ENCODE peak calls at places on chromosomes 7 and 10, in nine cellular contexts. Y is DMS53, S is naive B cell, W is HFF-Myc, G is tibial artery, M is T-helper 1 cell, U is endothelial cell, E is Kasumi-1, B is H54. H is an unnamed sample.
A peak's percentile ranks its signal among the peaks of the same experiment; 100 is the strongest.

GRCh38 chr10:5592070-5592469 is 67.3 kb downstream of the CALML3 start:
- DNase-seq in Y (no peak), S (no peak), W (no peak), G (peak; percentile 54), M (no peak), U (no peak), E (no peak), B (no peak), H (no peak)

GRCh38 chr7:121273467-121274167 is 55.2 kb upstream of the WNT16 start:
- DNase-seq in Y (no peak), S (no peak), W (no peak), G (no peak), M (no peak), U (no peak), E (no peak), B (no peak), H (no peak)

GRCh38 chr7:25517906-25518305 is 289.6 kb upstream of the NPVF start:
- DNase-seq in Y (no peak), S (no peak), W (no peak), G (no peak), M (no peak), U (no peak), E (no peak), B (no peak), H (no peak)

GRCh38 chr7:1404881-1405548 is 54.3 kb downstream of the MICALL2 start:
- DNase-seq in Y (peak; percentile 33), S (no peak), W (no peak), G (no peak), M (no peak), U (no peak), E (no peak), B (no peak), H (no peak)

GRCh38 chr7:66609176-66609575 is 19.5 kb upstream of the KCTD7 start:
- DNase-seq in Y (peak; percentile 38), S (no peak), W (no peak), G (no peak), M (no peak), U (no peak), E (no peak), B (no peak), H (no peak)

GRCh38 chr10:79126351-79126750 is 57.6 kb downstream of the ZMIZ1 start:
- DNase-seq in Y (no peak), S (no peak), W (no peak), G (no peak), M (no peak), U (no peak), E (no peak), B (no peak), H (no peak)

GRCh38 chr7:2060701-2061100 is 172.0 kb downstream of the MAD1L1 start:
- DNase-seq in Y (no peak), S (no peak), W (no peak), G (no peak), M (no peak), U (no peak), E (no peak), B (no peak), H (no peak)

GRCh38 chr10:88728107-88728763 is 22.2 kb downstream of the LIPK start:
- DNase-seq in Y (peak; percentile 54), S (no peak), W (no peak), G (no peak), M (no peak), U (peak; percentile 78), E (no peak), B (peak; percentile 55), H (no peak)

GRCh38 chr10:60978287-60979115 is 34.5 kb upstream of the RHOBTB1 start:
- DNase-seq in Y (peak; percentile 85), S (no peak), W (no peak), G (no peak), M (no peak), U (no peak), E (no peak), B (no peak), H (no peak)

GRCh38 chr7:104926905-104927454 is 87.0 kb upstream of the KMT2E start:
- DNase-seq in Y (peak; percentile 70), S (no peak), W (no peak), G (no peak), M (no peak), U (no peak), E (no peak), B (no peak), H (no peak)

GRCh38 chr7:121752706-121753105 is 120.3 kb upstream of the PTPRZ1 start:
- DNase-seq in Y (peak; percentile 57), S (no peak), W (no peak), G (no peak), M (no peak), U (no peak), E (peak; percentile 40), B (no peak), H (no peak)

GRCh38 chr10:132578287-132578951 is 40.8 kb downstream of the INPP5A start:
- DNase-seq in Y (no peak), S (no peak), W (no peak), G (no peak), M (no peak), U (no peak), E (no peak), B (no peak), H (no peak)

GRCh38 chr7:103691291-103691690 is 245.3 kb upstream of the SLC26A5 start:
- DNase-seq in Y (peak; percentile 96), S (no peak), W (no peak), G (no peak), M (no peak), U (no peak), E (no peak), B (no peak), H (no peak)

GRCh38 chr10:2111936-2112335 is 374.6 kb upstream of the ADARB2 start:
- DNase-seq in Y (no peak), S (no peak), W (no peak), G (no peak), M (no peak), U (no peak), E (no peak), B (peak; percentile 16), H (no peak)

GRCh38 chr7:127252380-127252718 is 392 bp downstream of the GRM8 start:
- DNase-seq in Y (no peak), S (no peak), W (no peak), G (no peak), M (no peak), U (peak; percentile 15), E (no peak), B (no peak), H (no peak)

GRCh38 chr7:101940830-101941229 is 123.4 kb downstream of the CUX1 start:
- DNase-seq in Y (peak; percentile 29), S (no peak), W (no peak), G (no peak), M (no peak), U (peak; percentile 24), E (no peak), B (no peak), H (no peak)

GRCh38 chr7:151921451-151921850 is 34.8 kb upstream of the GALNTL5 start:
- DNase-seq in Y (no peak), S (no peak), W (no peak), G (no peak), M (no peak), U (no peak), E (no peak), B (no peak), H (no peak)

GRCh38 chr10:43981232-43981631 is 332.6 kb upstream of the ZNF32 start:
- DNase-seq in Y (no peak), S (no peak), W (no peak), G (no peak), M (no peak), U (no peak), E (no peak), B (no peak), H (no peak)

GRCh38 chr7:36875794-36876193 is 151.5 kb upstream of the AOAH start:
- DNase-seq in Y (peak; percentile 55), S (no peak), W (no peak), G (no peak), M (no peak), U (no peak), E (no peak), B (no peak), H (no peak)

GRCh38 chr7:21092923-21093702 is 306.4 kb upstream of the SP8 start:
- DNase-seq in Y (peak; percentile 31), S (no peak), W (no peak), G (no peak), M (no peak), U (no peak), E (no peak), B (no peak), H (no peak)

GRCh38 chr10:28077889-28078288 is 79.0 kb upstream of the ODAD2 start:
- DNase-seq in Y (no peak), S (no peak), W (peak; percentile 31), G (no peak), M (no peak), U (no peak), E (no peak), B (no peak), H (no peak)

GRCh38 chr7:158366346-158366745 is 221.3 kb downstream of the PTPRN2 start:
- DNase-seq in Y (no peak), S (no peak), W (no peak), G (no peak), M (no peak), U (no peak), E (no peak), B (no peak), H (no peak)

GRCh38 chr7:4133491-4134044 is 548.5 kb upstream of the FOXK1 start:
- DNase-seq in Y (no peak), S (no peak), W (no peak), G (peak; percentile 56), M (no peak), U (no peak), E (no peak), B (no peak), H (no peak)

GRCh38 chr10:132121511-132121830 is 55.7 kb downstream of the JAKMIP3 start:
- DNase-seq in Y (no peak), S (no peak), W (no peak), G (no peak), M (no peak), U (no peak), E (no peak), B (no peak), H (no peak)

GRCh38 chr10:71062156-71062555 is 150.2 kb upstream of the UNC5B start:
- DNase-seq in Y (no peak), S (no peak), W (no peak), G (no peak), M (no peak), U (no peak), E (no peak), B (no peak), H (no peak)

GRCh38 chr10:3220853-3221252 is 48.3 kb upstream of the PITRM1 start:
- DNase-seq in Y (no peak), S (no peak), W (no peak), G (no peak), M (no peak), U (no peak), E (no peak), B (no peak), H (no peak)

GRCh38 chr7:3953133-3953532 is 652.1 kb downstream of the SDK1 start:
- DNase-seq in Y (no peak), S (no peak), W (no peak), G (no peak), M (no peak), U (no peak), E (no peak), B (no peak), H (no peak)

GRCh38 chr7:151125835-151126481 is 39.7 kb downstream of the AGAP3 start:
- DNase-seq in Y (no peak), S (no peak), W (no peak), G (no peak), M (no peak), U (peak; percentile 48), E (no peak), B (no peak), H (no peak)

GRCh38 chr7:43294080-43294630 is 181.7 kb downstream of the HECW1 start:
- DNase-seq in Y (no peak), S (no peak), W (peak; percentile 59), G (no peak), M (no peak), U (no peak), E (no peak), B (peak; percentile 77), H (no peak)

GRCh38 chr7:128454808-128455555 is 696 bp upstream of the HILPDA start:
- DNase-seq in Y (peak; percentile 65), S (no peak), W (no peak), G (no peak), M (no peak), U (no peak), E (peak; percentile 34), B (no peak), H (no peak)

GRCh38 chr10:127398140-127398966 is 150.8 kb upstream of the NPS start:
- DNase-seq in Y (no peak), S (no peak), W (peak; percentile 55), G (no peak), M (no peak), U (no peak), E (no peak), B (no peak), H (no peak)